ENCODE peak calls at places on chromosome 22, in ten cellular contexts. B, A, J, C, I, R, X, V, N and D are unnamed samples.

GRCh38 chr22:49426618-49427266 is 400.9 kb downstream of the BRD1 start:
- DNase-seq in B (no peak), A (peak; percentile 64), J (no peak), C (no peak), I (no peak), R (no peak), X (no peak), V (no peak), N (no peak), D (no peak)

GRCh38 chr22:43244385-43244784 is 57.5 kb upstream of the TTLL12 start:
- DNase-seq in B (no peak), A (no peak), J (no peak), C (no peak), I (no peak), R (no peak), X (no peak), V (no peak), N (no peak), D (no peak)

GRCh38 chr22:29580200-29580810 is 608 bp downstream of the NIPSNAP1 start:
- DNase-seq in B (no peak), A (no peak), J (peak; percentile 50), C (peak; percentile 26), I (peak; percentile 10), R (no peak), X (no peak), V (no peak), N (peak; percentile 92), D (no peak)

GRCh38 chr22:27215826-27216320 is 558.5 kb downstream of the MIAT start:
- DNase-seq in B (no peak), A (no peak), J (no peak), C (no peak), I (no peak), R (no peak), X (no peak), V (no peak), N (no peak), D (no peak)

GRCh38 chr22:32265882-32266767 is 11.0 kb upstream of the SLC5A4 start:
- DNase-seq in B (peak; percentile 81), A (peak; percentile 86), J (peak; percentile 78), C (peak; percentile 71), I (peak; percentile 73), R (no peak), X (peak; percentile 44), V (peak; percentile 35), N (peak; percentile 62), D (peak; percentile 20)

GRCh38 chr22:35592418-35592967 is 24.6 kb downstream of the MB start:
- DNase-seq in B (no peak), A (no peak), J (no peak), C (no peak), I (no peak), R (no peak), X (no peak), V (no peak), N (no peak), D (no peak)

GRCh38 chr22:29268511-29269229 is 602 bp downstream of the EWSR1 start:
- DNase-seq in B (peak; percentile 55), A (peak; percentile 87), J (peak; percentile 64), C (peak; percentile 69), I (peak; percentile 54), R (no peak), X (peak; percentile 26), V (no peak), N (peak; percentile 41), D (no peak)

GRCh38 chr22:46515208-46516111 is 22.0 kb downstream of the CELSR1 start:
- DNase-seq in B (no peak), A (no peak), J (no peak), C (no peak), I (no peak), R (no peak), X (peak; percentile 70), V (no peak), N (no peak), D (no peak)

GRCh38 chr22:24290459-24290858 is 19.8 kb downstream of the SPECC1L start:
- DNase-seq in B (no peak), A (no peak), J (no peak), C (no peak), I (no peak), R (no peak), X (no peak), V (no peak), N (no peak), D (no peak)

GRCh38 chr22:36009085-36009484 is 19.5 kb downstream of the RBFOX2 start:
- DNase-seq in B (no peak), A (no peak), J (no peak), C (no peak), I (no peak), R (peak; percentile 25), X (no peak), V (no peak), N (no peak), D (no peak)

GRCh38 chr22:47914481-47915097 is 1152.1 kb downstream of the TBC1D22A start:
- DNase-seq in B (no peak), A (no peak), J (no peak), C (peak; percentile 6), I (no peak), R (no peak), X (no peak), V (no peak), N (no peak), D (no peak)

GRCh38 chr22:26718905-26719304 is 61.5 kb downstream of the MIAT start:
- DNase-seq in B (no peak), A (no peak), J (no peak), C (no peak), I (no peak), R (peak; percentile 89), X (peak; percentile 58), V (peak; percentile 30), N (no peak), D (peak; percentile 77)

GRCh38 chr22:45784357-45785277 is 113.0 kb downstream of the ATXN10 start:
- DNase-seq in B (peak; percentile 79), A (no peak), J (no peak), C (no peak), I (no peak), R (no peak), X (no peak), V (no peak), N (no peak), D (no peak)

GRCh38 chr22:32378703-32379272 is 21.1 kb downstream of the RFPL3 start:
- DNase-seq in B (peak; percentile 45), A (no peak), J (no peak), C (peak; percentile 44), I (peak; percentile 80), R (no peak), X (peak; percentile 31), V (peak; percentile 25), N (peak; percentile 51), D (no peak)

GRCh38 chr22:32994046-32994827 is 63.9 kb downstream of the SYN3 start:
- DNase-seq in B (no peak), A (peak; percentile 67), J (no peak), C (no peak), I (no peak), R (no peak), X (no peak), V (no peak), N (no peak), D (no peak)

GRCh38 chr22:34019190-34019845 is 99.0 kb upstream of the LARGE1 start:
- DNase-seq in B (no peak), A (no peak), J (no peak), C (peak; percentile 1), I (no peak), R (no peak), X (no peak), V (no peak), N (no peak), D (no peak)

GRCh38 chr22:43400449-43400848 is 11.4 kb upstream of the MPPED1 start:
- DNase-seq in B (no peak), A (no peak), J (no peak), C (no peak), I (no peak), R (no peak), X (no peak), V (no peak), N (no peak), D (no peak)

GRCh38 chr22:37508431-37508963 is 10.7 kb downstream of the CARD10 start:
- DNase-seq in B (no peak), A (no peak), J (no peak), C (no peak), I (no peak), R (no peak), X (no peak), V (no peak), N (no peak), D (no peak)
- TF ChIP-seq CTCF in B (no peak), A (no peak), J (no peak), C (no peak), I (no peak), R (no peak), X (no peak), V (no peak), N (no peak), D (no peak)

GRCh38 chr22:17205432-17205831 is 13.8 kb downstream of the ADA2 start:
- DNase-seq in B (no peak), A (no peak), J (no peak), C (peak; percentile 59), I (no peak), R (no peak), X (no peak), V (no peak), N (no peak), D (no peak)
- TF ChIP-seq CTCF in B (no peak), A (no peak), J (no peak), C (peak; percentile 16), I (no peak), R (no peak), X (no peak), V (no peak), N (no peak), D (no peak)

DNA sequence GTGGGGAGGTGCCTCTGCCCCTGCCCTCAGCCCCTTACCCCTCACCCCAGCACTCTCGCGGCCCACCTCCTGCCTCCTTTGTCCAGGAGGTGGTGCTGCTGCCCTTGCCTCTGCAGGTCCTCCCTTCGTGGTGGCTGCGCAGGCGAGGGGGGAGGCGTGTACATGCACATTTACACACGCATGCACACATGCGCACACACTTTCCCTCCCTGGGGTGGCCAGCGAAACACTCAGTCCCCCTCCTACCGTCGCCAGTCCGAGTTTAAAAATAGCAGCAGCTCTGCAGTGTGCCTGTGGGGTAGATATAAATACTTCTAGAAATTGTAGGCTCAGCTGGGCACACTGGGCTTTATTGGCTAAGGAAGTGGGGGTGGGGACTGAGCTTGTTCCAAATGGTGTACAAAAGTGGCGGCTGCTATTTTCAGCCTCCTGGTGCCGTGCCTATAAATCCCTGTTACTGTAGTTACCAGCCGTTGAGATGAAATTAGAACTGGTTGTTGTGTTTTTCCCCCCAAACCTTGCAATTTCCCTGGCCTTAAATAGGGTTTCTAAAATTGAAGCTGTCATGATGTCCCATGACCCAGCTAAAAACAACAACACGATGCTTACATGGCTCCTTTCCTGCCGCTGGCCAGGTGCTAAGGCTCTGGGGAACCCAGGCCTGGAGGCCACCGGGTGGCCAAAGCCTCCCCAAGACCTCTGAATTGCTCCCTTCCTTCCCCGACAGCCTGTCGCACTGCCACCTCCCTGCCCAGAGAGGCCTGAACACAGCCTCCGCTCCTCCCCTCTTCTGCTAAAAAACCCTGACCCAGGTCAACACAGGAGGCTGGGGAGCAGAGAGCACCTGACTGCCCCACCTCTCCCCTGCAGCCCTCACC is 12.4 kb downstream of the PICK1 start:
- DNase-seq in B (peak; percentile 84), A (no peak), J (no peak), C (peak; percentile 47), I (no peak), R (no peak), X (no peak), V (no peak), N (no peak), D (peak; percentile 61)
- TF ChIP-seq CTCF in B (peak; percentile 42), A (peak; percentile 80), J (no peak), C (peak; percentile 33), I (no peak), R (peak; percentile 75), X (peak; percentile 33), V (peak; percentile 49), N (peak; percentile 70), D (peak; percentile 59)

GRCh38 chr22:30866811-30867271 is 101.7 kb downstream of the MORC2 start:
- DNase-seq in B (no peak), A (no peak), J (no peak), C (peak; percentile 14), I (no peak), R (no peak), X (no peak), V (peak; percentile 15), N (peak; percentile 31), D (no peak)
- TF ChIP-seq CTCF in B (no peak), A (no peak), J (no peak), C (peak; percentile 23), I (no peak), R (no peak), X (peak; percentile 17), V (no peak), N (peak; percentile 40), D (no peak)